ENCODE peak calls at places on chromosomes 2 and 18, in nine cellular contexts. F, V, U, H, Q, W, T, C and K are unnamed samples.

GRCh38 chr2:28346587-28346986 is 46.1 kb upstream of the FOSL2 start:
- DNase-seq in T (peak; percentile 85), V (peak; percentile 89), H (no peak), U (no peak), F (peak; percentile 80), Q (no peak), C (no peak), W (no peak), K (peak; percentile 75)

GRCh38 chr2:157087373-157088005 is 170.0 kb upstream of the GALNT5 start:
- DNase-seq in V (peak; percentile 68), T (peak; percentile 85), H (no peak), W (no peak), Q (no peak), F (peak; percentile 81), C (peak; percentile 4), U (no peak), K (no peak)

GRCh38 chr2:70959851-70960832 is 18.3 kb upstream of the ANKRD53 start:
- DNase-seq in V (no peak), T (no peak), F (no peak), U (no peak), W (peak; percentile 30), C (no peak), Q (no peak), H (peak; percentile 1), K (no peak)

GRCh38 chr2:157991932-157992331 is 109.7 kb upstream of the UPP2 start:
- DNase-seq in C (no peak), U (no peak), V (no peak), Q (no peak), H (no peak), F (no peak), T (no peak), W (no peak), K (no peak)

GRCh38 chr2:54457326-54458023 is 1.3 kb downstream of the SPTBN1 start:
- DNase-seq in W (peak; percentile 29), V (no peak), T (peak; percentile 56), U (no peak), H (peak; percentile 65), F (peak; percentile 17), Q (peak; percentile 34), C (no peak), K (no peak)

GRCh38 chr2:201701591-201701990 is 3.1 kb upstream of the MPP4 start:
- DNase-seq in H (no peak), T (no peak), C (no peak), U (no peak), Q (no peak), F (no peak), W (no peak), V (no peak), K (no peak)

GRCh38 chr2:170509460-170510193 is 205.5 kb upstream of the SP5 start:
- DNase-seq in Q (no peak), U (no peak), W (peak; percentile 29), V (no peak), T (no peak), C (peak; percentile 16), F (no peak), H (no peak), K (no peak)

GRCh38 chr18:74499633-74500032 is 3.5 kb downstream of the CNDP2 start:
- DNase-seq in H (no peak), U (peak; percentile 84), C (no peak), F (peak; percentile 58), W (peak; percentile 64), V (no peak), Q (no peak), T (peak; percentile 22), K (no peak)

GRCh38 chr2:189797902-189798301 is 13.7 kb downstream of the PMS1 start:
- DNase-seq in U (no peak), V (no peak), C (no peak), W (no peak), T (peak; percentile 30), F (no peak), H (no peak), Q (no peak), K (no peak)

GRCh38 chr2:200905618-200906296 is 16.6 kb downstream of the NIF3L1 start:
- DNase-seq in U (peak; percentile 82), W (peak; percentile 78), F (peak; percentile 75), H (peak; percentile 60), T (peak; percentile 87), Q (peak; percentile 69), C (peak; percentile 69), V (peak; percentile 74), K (peak; percentile 69)

GRCh38 chr18:80252136-80252535 is 4.8 kb upstream of the PARD6G start:
- DNase-seq in T (peak; percentile 63), C (peak; percentile 41), H (no peak), F (peak; percentile 26), W (no peak), V (peak; percentile 74), Q (no peak), U (no peak), K (peak; percentile 55)

GRCh38 chr18:80251700-80252099 is 4.4 kb upstream of the PARD6G start:
- DNase-seq in F (no peak), Q (no peak), W (no peak), V (no peak), U (no peak), T (no peak), H (no peak), C (no peak), K (no peak)

GRCh38 chr18:80253871-80254492 is 6.7 kb upstream of the PARD6G start:
- DNase-seq in F (no peak), V (no peak), H (no peak), Q (peak; percentile 15), U (no peak), T (no peak), W (peak; percentile 35), C (no peak), K (no peak)

GRCh38 chr18:80254971-80255500 is 7.7 kb upstream of the PARD6G start:
- DNase-seq in H (no peak), F (no peak), C (no peak), V (no peak), Q (no peak), W (no peak), U (no peak), T (no peak), K (no peak)

DNA sequence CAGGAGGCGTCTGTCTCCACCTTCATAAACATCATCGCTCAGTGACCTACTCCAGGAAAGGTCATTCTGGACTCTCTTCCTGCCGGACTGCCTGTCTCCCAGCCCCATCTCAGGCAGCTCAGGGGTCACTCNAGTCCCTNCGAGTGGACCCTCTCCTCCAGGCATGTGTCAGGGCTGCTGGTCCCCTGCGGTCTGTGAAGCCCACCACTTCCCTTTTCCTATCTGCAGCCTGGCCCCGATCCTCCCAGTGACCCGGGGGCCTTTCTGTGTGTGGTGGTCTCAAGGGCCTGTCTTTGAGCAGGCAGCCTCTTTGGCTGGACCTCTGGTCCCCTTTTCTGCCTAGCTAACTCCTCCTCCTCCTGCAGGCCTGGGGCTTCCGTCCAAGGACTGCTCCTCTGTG is 5.9 kb upstream of the PARD6G start:
- DNase-seq in T (no peak), U (no peak), H (no peak), Q (no peak), F (no peak), V (no peak), W (no peak), C (no peak), K (no peak)
- TF ChIP-seq CTCF in T (no peak), U (no peak), H (no peak), Q (no peak), F (no peak), V (no peak), W (no peak), C (no peak), K (no peak)

DNA sequence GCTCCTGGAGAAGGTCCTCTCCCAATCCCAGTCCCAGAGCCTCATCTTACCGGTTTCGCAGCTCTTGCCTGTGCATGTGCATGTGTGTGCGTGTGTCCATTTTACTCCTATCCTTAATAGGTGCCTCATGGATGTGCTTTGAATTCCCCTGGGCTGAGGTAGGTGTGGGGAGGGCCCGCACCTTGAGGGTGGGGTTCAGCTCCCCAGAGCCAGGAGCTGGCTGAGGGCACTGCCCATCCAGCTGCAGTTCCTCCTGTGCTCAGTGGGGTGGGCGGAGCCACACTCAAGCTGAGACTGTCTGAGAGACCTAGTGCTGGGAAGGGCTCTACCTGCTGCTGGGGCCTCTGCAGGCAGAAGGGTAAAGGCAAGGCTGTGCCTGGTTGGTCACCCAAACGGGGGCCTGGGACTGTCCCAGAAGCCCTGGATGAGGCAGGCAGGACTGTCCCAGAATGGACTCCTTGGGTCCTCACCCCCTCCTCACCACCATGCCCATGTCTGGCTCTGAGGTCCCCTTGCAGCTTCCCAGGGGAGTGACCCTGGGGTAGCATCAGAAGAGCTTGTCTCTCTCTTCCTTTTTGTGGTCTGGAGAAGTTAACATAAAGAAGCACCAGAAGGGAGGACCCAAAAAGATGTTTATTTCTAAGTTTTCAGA is 8.9 kb downstream of the GDF7 start:
- DNase-seq in U (peak; percentile 72), H (no peak), W (peak; percentile 27), Q (no peak), F (no peak), V (no peak), C (no peak), T (peak; percentile 43), K (no peak)
- TF ChIP-seq CTCF in U (no peak), H (no peak), W (no peak), Q (no peak), F (no peak), V (no peak), C (no peak), T (no peak), K (no peak)

GRCh38 chr2:24881623-24882022 is 38.4 kb downstream of the ADCY3 start:
- DNase-seq in T (no peak), U (no peak), H (no peak), V (no peak), Q (no peak), C (no peak), F (no peak), W (no peak), K (no peak)
- TF ChIP-seq CTCF in T (peak; percentile 11), U (no peak), H (no peak), V (no peak), Q (no peak), C (peak; percentile 16), F (no peak), W (no peak), K (peak; percentile 46)

GRCh38 chr2:218228366-218229092 is 11.5 kb downstream of the ARPC2 start:
- DNase-seq in T (peak; percentile 32), F (no peak), U (no peak), H (no peak), V (peak; percentile 25), C (no peak), W (no peak), Q (no peak), K (no peak)

GRCh38 chr2:218229851-218230250 is 12.9 kb downstream of the ARPC2 start:
- DNase-seq in T (peak; percentile 32), H (no peak), V (no peak), C (peak; percentile 45), U (peak; percentile 40), Q (no peak), F (no peak), W (peak; percentile 48), K (peak; percentile 32)

GRCh38 chr2:218229239-218229638 is 12.2 kb downstream of the ARPC2 start:
- DNase-seq in F (peak; percentile 82), Q (no peak), U (no peak), V (peak; percentile 87), H (no peak), C (peak; percentile 89), T (peak; percentile 87), W (peak; percentile 68), K (peak; percentile 74)

GRCh38 chr2:218233543-218233942 is 16.6 kb downstream of the ARPC2 start:
- DNase-seq in V (no peak), F (no peak), U (no peak), W (no peak), H (no peak), C (no peak), Q (no peak), T (no peak), K (no peak)

DNA sequence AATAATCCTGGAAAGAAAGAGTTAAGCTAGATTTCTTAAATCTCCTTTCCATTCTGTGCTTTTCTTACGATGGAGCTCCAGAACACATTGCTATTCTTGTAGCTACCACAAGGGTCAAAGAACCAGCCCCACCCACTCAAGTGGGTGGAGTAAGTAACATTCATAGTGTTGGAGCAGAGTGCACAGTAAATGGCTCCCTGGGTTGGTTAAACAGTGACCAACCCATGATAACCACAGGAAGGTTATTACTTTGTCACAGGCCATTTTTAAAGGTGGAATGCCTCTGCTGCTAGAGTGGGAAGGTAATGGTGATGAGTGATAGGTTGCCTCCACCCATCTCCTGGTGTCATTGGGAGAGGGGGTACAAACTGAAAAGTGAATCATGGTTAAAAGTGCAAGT is 13.9 kb downstream of the ARPC2 start:
- DNase-seq in V (peak; percentile 42), H (no peak), T (peak; percentile 42), U (peak; percentile 59), Q (no peak), F (peak; percentile 47), W (peak; percentile 68), C (peak; percentile 62), K (peak; percentile 30)
- TF ChIP-seq CTCF in V (no peak), H (no peak), T (peak; percentile 11), U (peak; percentile 70), Q (peak; percentile 54), F (peak; percentile 18), W (peak; percentile 44), C (peak; percentile 28), K (peak; percentile 68)